ENCODE peak calls at places on chromosomes 4 and X, in four cellular contexts. O, T, Q and B are unnamed samples.
A peak's percentile ranks its signal among the peaks of the same experiment; 100 is the strongest.

GRCh38 chrX:118207831-118208453 is 91.3 kb upstream of the KLHL13 start:
- DNase-seq in O (no peak), T (peak; percentile 34), Q (no peak), B (no peak)

GRCh38 chr4:16844796-16845586 is 53.5 kb downstream of the LDB2 start:
- DNase-seq in O (no peak), T (no peak), Q (no peak), B (no peak)

GRCh38 chr4:123750044-123750443 is 353.4 kb downstream of the SPRY1 start:
- DNase-seq in O (no peak), T (peak; percentile 36), Q (peak; percentile 28), B (no peak)

GRCh38 chrX:153592966-153593688 is 5.8 kb downstream of the CCNQ start:
- DNase-seq in O (no peak), T (no peak), Q (no peak), B (no peak)

GRCh38 chr4:8863759-8864682 is 7.6 kb downstream of the HMX1 start:
- DNase-seq in O (no peak), T (no peak), Q (no peak), B (no peak)

GRCh38 chrX:42102586-42103282 is 179.4 kb upstream of the CASK start:
- DNase-seq in O (no peak), T (no peak), Q (no peak), B (no peak)

GRCh38 chr4:115042496-115042895 is 70.9 kb downstream of the NDST4 start:
- DNase-seq in O (no peak), T (no peak), Q (no peak), B (no peak)

GRCh38 chr4:125390126-125390525 is 75.4 kb downstream of the FAT4 start:
- DNase-seq in O (no peak), T (no peak), Q (peak; percentile 85), B (no peak)

GRCh38 chrX:139881572-139881971 is 51.3 kb downstream of the ATP11C start:
- DNase-seq in O (no peak), T (no peak), Q (no peak), B (no peak)

GRCh38 chrX:152907084-152907651 is 9.3 kb downstream of the ZNF185 start:
- DNase-seq in O (no peak), T (no peak), Q (peak; percentile 81), B (no peak)

GRCh38 chr4:3484057-3484973 is 21.2 kb downstream of the DOK7 start:
- DNase-seq in O (peak; percentile 90), T (peak; percentile 87), Q (no peak), B (no peak)

GRCh38 chr4:163215896-163216295 is 49.2 kb upstream of the NAF1 start:
- DNase-seq in O (no peak), T (no peak), Q (no peak), B (no peak)

GRCh38 chr4:163221467-163221866 is 54.8 kb upstream of the NAF1 start:
- DNase-seq in O (no peak), T (no peak), Q (no peak), B (no peak)

DNA sequence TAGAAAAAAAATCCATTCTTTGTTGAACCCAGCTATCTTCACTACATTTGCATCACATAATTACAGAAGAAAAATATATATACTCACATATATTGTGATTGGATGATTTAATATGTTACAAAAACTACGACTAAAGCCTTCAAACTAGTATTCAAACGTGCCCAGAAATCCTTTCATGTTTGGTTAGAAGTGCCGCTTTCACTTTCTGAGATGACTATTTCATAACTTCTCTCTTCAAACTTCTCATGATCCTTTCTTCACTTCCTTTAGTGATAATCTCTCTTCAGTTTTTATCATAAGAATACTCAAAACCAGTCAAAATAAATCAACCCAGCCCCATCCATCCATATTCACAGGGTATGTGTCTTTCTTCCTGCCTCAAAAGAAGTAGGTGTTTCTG is 50.8 kb upstream of the NAF1 start:
- DNase-seq in O (no peak), T (no peak), Q (no peak), B (no peak)
- TF ChIP-seq CTCF in O (no peak), T (no peak), Q (no peak), B (no peak)

DNA sequence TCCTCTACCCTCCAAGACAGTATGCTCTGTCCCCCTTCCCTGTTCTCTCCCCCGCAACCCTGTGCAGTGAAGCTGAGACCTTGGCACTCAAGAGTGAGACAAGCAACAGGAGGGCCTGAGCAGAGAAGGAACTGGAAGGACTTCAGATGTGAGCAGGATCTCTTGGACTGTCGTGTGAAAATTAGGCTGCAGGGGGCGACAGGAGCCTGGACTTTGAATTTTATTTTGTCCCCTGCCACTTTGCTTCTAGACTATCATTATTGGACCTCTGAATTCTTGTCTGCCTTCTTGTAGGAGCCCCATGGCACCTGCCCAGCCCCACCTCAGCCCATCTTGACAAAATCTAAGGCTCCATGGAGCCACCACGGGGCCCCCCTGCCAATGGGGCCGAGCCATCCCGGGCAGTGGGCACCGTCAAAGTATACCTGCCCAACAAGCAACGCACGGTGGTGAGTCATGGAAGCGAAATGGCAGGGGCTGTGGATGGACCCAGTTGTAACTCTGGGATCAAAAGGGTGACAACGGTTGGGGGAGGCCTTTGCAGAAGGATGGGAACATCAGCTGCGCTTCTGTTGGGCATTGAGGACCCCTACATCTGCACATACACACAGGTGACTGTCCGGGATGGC is 1.7 kb downstream of the ARAF start:
- DNase-seq in O (no peak), T (no peak), Q (no peak), B (no peak)
- TF ChIP-seq CTCF in O (no peak), T (no peak), Q (peak; percentile 53), B (peak; percentile 40)

GRCh38 chr4:119598521-119598920 is 30.1 kb downstream of the PDE5A start:
- DNase-seq in O (no peak), T (no peak), Q (no peak), B (no peak)

DNA sequence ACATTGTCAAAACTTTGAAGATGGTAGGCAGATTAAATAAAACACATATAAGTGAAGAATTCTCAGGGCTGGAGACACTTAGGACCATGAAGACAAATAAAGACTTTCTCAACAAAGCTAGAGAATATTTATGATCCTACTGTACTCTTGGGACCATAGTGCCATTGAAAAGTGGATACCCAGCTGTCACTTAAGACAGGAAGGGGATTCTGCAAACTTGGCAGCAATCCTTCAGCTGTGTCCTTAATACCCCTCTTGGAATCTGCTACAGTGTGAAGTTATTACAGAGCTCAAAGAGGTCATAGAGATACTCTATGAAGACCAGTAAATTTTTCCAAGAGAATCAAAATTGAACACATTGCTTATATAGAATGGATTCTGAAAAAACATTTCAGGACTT is 24.3 kb downstream of the PDE5A start:
- DNase-seq in O (no peak), T (no peak), Q (no peak), B (no peak)
- TF ChIP-seq CTCF in O (no peak), T (no peak), Q (no peak), B (no peak)

GRCh38 chrX:458631-459061 is 71.9 kb upstream of the PPP2R3B start:
- DNase-seq in O (no peak), T (no peak), Q (no peak), B (no peak)
- TF ChIP-seq CTCF in O (no peak), T (no peak), Q (no peak), B (no peak)

GRCh38 chr4:156677136-156677535 is 294.5 kb downstream of the PDGFC start:
- DNase-seq in O (no peak), T (no peak), Q (peak; percentile 42), B (peak; percentile 20)
- TF ChIP-seq CTCF in O (no peak), T (peak; percentile 58), Q (peak; percentile 52), B (no peak)

DNA sequence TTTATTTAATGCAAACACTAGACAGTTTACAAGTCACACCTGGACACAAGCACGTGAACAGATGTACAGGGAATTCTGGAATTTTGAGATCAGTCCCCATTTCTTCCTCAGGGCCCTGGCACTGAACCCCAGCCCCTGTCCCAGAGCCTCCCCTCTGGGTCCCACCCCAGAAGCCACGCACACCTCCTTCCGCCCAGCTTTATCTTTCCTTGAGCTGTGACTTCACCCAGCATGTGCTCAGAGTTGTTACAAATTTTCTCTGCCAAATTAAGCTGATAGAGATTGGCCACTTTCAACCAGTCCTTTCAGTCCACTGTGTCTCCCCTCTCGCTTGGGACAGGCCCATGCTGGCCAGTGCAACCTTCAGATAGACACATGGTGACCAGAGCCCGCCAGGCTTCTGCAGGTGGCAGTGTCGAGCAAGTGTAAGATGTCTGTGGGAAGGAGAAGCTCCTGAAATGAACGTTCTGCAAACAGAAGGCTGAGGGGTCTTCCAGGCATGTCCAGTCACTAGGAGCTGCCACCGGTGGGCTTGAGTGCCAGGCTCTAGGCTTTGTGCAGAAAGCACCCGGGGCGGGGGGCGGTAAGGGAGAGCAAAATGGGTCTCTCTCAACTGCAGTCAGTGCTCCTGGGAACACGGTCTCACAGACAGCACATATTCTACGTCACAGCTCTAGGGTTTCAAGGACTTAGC is 73.3 kb downstream of the MTMR1 start:
- DNase-seq in O (no peak), T (no peak), Q (no peak), B (peak; percentile 30)
- TF ChIP-seq CTCF in O (no peak), T (peak; percentile 25), Q (peak; percentile 25), B (no peak)

GRCh38 chr4:147570616-147571015 is 46.6 kb upstream of the TMEM184C start:
- DNase-seq in O (no peak), T (no peak), Q (no peak), B (no peak)
- TF ChIP-seq CTCF in O (no peak), T (no peak), Q (peak; percentile 54), B (no peak)

GRCh38 chr4:145888393-145888792 is 50.2 kb downstream of the ZNF827 start:
- DNase-seq in O (no peak), T (no peak), Q (no peak), B (no peak)
- TF ChIP-seq CTCF in O (peak; percentile 15), T (no peak), Q (peak; percentile 38), B (no peak)

DNA sequence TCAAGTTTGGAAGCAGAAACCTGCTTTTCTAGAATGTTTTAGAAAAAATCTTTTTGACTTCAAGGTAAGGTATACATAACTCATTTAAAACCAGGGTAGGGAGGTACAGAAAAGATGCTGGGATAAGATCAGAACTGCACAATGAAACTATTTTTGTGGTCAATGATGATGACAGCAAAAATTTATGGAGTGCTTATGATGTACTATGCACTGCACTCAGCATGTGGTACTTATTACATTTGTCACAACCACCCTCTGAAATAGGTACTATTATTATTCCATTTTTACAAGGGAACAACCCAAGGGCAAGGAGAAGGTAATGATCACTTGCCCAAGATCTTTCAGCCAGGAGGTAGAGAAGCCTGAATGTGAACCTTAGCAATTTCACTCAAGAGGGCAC is 8.0 kb downstream of the GPM6B start:
- DNase-seq in O (no peak), T (no peak), Q (no peak), B (no peak)
- TF ChIP-seq CTCF in O (no peak), T (no peak), Q (no peak), B (no peak)

GRCh38 chr4:31045724-31046318 is 325.7 kb downstream of the PCDH7 start:
- DNase-seq in O (no peak), T (peak; percentile 57), Q (peak; percentile 12), B (no peak)
- TF ChIP-seq CTCF in O (no peak), T (peak; percentile 74), Q (peak; percentile 67), B (no peak)